ENCODE peak calls at places on chromosomes 12 and 14, in nine cellular contexts. W is AG04449, Y is adrenal gland, C is epithelial cell of esophagus, V is tibial nerve, B is PC-3, H is ascending aorta, Z is GM23338, L is astrocyte of the spinal cord. X is an unnamed sample.

GRCh38 chr12:83016226-83016835 is 329.6 kb downstream of the TMTC2 start:
- DNase-seq in Y (peak), H (no peak), C (peak), W (peak), B (peak), V (peak), L (peak), Z (no peak), X (no peak)

GRCh38 chr14:104282332-104283196 is 144.2 kb downstream of the KIF26A start:
- DNase-seq in Y (peak), Z (no peak), V (no peak), W (no peak), B (no peak), C (no peak), L (no peak), H (peak), X (no peak)

GRCh38 chr12:22856120-22856699 is 231.2 kb downstream of the ETNK1 start:
- DNase-seq in B (peak), C (peak), V (no peak), L (peak), W (peak), Z (peak), Y (no peak), H (no peak), X (no peak)

GRCh38 chr14:94024549-94024948 is 1.6 kb upstream of the OTUB2 start:
- DNase-seq in W (no peak), V (no peak), L (no peak), Z (no peak), B (no peak), H (no peak), C (no peak), Y (no peak), X (no peak)

GRCh38 chr12:68342966-68343365 is 10.8 kb upstream of the MDM1 start:
- DNase-seq in Z (no peak), L (no peak), V (no peak), B (no peak), W (no peak), H (no peak), C (no peak), Y (no peak), X (no peak)

GRCh38 chr14:89349196-89350008 is 67.6 kb downstream of the FOXN3 start:
- DNase-seq in Y (no peak), W (no peak), Z (peak), C (no peak), H (no peak), L (peak), V (no peak), B (no peak), X (peak)

GRCh38 chr14:64715628-64716412 is 11.6 kb downstream of the PLEKHG3 start:
- DNase-seq in H (peak), W (no peak), V (no peak), Z (peak), Y (no peak), B (no peak), L (peak), C (peak), X (peak)

GRCh38 chr14:58774531-58774930 is 136.8 kb downstream of the DACT1 start:
- DNase-seq in Z (no peak), H (no peak), L (no peak), Y (no peak), W (no peak), C (no peak), B (no peak), V (no peak), X (no peak)

GRCh38 chr14:101026341-101026740 is 122.8 kb upstream of the RTL1 start:
- DNase-seq in Y (peak), C (no peak), W (no peak), L (no peak), B (no peak), Z (no peak), V (no peak), H (no peak), X (no peak)

GRCh38 chr14:51873221-51873893 is 12.9 kb downstream of the GNG2 start:
- DNase-seq in B (peak), Z (no peak), C (peak), H (no peak), Y (no peak), L (peak), W (peak), V (no peak), X (no peak)

GRCh38 chr12:69529021-69529420 is 56.2 kb upstream of the CCT2 start:
- DNase-seq in Y (no peak), C (no peak), W (no peak), L (no peak), Z (no peak), H (no peak), V (no peak), B (no peak), X (no peak)

GRCh38 chr12:40898505-40898904 is 206.3 kb downstream of the CNTN1 start:
- DNase-seq in B (no peak), L (no peak), Z (no peak), W (no peak), V (no peak), C (no peak), Y (no peak), H (no peak), X (no peak)

GRCh38 chr14:106210650-106211049 is 684.3 kb downstream of the TMEM121 start:
- DNase-seq in B (no peak), W (no peak), V (no peak), H (no peak), Y (no peak), Z (no peak), C (no peak), L (no peak), X (no peak)

GRCh38 chr12:89307665-89308253 is 44.5 kb downstream of the DUSP6 start:
- DNase-seq in C (no peak), V (no peak), Y (no peak), Z (no peak), H (no peak), B (no peak), L (no peak), W (no peak), X (no peak)

GRCh38 chr14:102055181-102055901 is 31.5 kb downstream of the HSP90AA1 start:
- DNase-seq in L (peak), H (no peak), W (peak), B (no peak), C (peak), Y (no peak), Z (peak), V (no peak), X (no peak)

GRCh38 chr14:99203080-99203479 is 68.9 kb downstream of the BCL11B start:
- DNase-seq in B (no peak), W (no peak), V (no peak), C (no peak), Y (no peak), L (no peak), Z (no peak), H (no peak), X (no peak)

GRCh38 chr14:64501326-64502171 is 2.1 kb downstream of the ZBTB25 start:
- DNase-seq in V (peak), Y (peak), L (peak), H (peak), B (peak), W (no peak), C (peak), Z (no peak), X (no peak)

GRCh38 chr14:98682031-98682430 is 590.0 kb downstream of the BCL11B start:
- DNase-seq in Z (no peak), C (no peak), V (no peak), L (no peak), B (no peak), Y (no peak), W (no peak), H (no peak), X (no peak)

GRCh38 chr14:85093631-85094330 is 436.2 kb upstream of the FLRT2 start:
- DNase-seq in W (no peak), Z (no peak), V (no peak), Y (no peak), B (no peak), H (no peak), C (peak), L (peak), X (no peak)

GRCh38 chr14:99675381-99675835 is 8.7 kb upstream of the CYP46A1 start:
- DNase-seq in Z (no peak), Y (no peak), V (no peak), C (no peak), B (no peak), W (no peak), L (no peak), H (no peak), X (no peak)

DNA sequence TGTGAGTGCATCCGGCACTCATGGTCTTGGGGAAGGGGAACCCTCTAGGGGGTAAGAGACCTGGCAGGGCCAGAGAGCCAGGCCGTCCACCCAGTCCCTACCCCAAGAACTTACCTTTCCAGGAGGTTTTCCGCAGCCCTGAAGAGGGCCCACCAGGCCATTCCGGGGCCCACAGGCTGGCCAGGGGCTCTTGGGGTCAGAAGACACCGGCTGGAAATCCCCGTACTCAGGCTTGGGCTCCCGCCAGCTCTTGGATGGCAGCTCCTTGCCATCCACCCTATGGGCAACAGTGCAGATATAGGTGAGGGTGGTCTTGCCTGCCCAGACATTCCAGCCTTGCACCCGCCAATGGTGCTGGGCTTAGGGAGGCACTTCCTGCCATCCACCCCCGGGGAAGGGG is 34.6 kb downstream of the NCKAP5L start:
- DNase-seq in B (no peak), C (no peak), Y (no peak), Z (no peak), H (no peak), V (no peak), W (no peak), L (no peak), X (no peak)
- TF ChIP-seq CTCF in B (no peak), C (no peak), Y (no peak), Z (no peak), H (no peak), V (no peak), W (no peak), L (no peak), X (no peak)

DNA sequence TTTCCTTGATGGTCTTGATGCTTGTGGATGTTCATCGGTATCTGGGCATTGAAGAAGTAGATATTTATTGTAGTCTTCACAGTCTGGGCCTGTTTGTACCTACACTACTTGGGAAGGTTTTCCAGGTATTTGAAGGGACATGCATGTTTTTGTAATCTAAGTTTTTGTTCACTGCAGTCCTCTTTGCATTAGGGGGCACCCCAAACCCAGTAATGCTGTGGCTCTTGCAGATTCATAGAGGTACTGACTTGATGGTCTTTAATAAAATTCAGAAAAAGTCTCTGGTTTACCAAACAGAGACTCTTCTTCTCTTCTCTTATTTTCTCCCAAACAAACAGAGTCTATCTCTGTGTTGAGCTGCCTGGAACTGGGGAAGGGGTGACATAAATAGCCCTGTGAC is 150.9 kb upstream of the SLC16A7 start:
- DNase-seq in V (no peak), B (peak), W (no peak), L (peak), Y (peak), Z (no peak), H (no peak), C (peak), X (no peak)
- TF ChIP-seq CTCF in V (no peak), B (peak), W (peak), L (peak), Y (no peak), Z (peak), H (peak), C (peak), X (no peak)

GRCh38 chr14:66101662-66102061 is 384.5 kb upstream of the CCDC196 start:
- DNase-seq in H (no peak), V (no peak), L (no peak), Y (no peak), Z (no peak), B (no peak), C (no peak), W (no peak), X (no peak)
- TF ChIP-seq CTCF in H (no peak), V (no peak), L (no peak), Y (no peak), Z (no peak), B (no peak), C (no peak), W (no peak), X (no peak)

GRCh38 chr12:11765421-11765816 is 115.9 kb downstream of the ETV6 start:
- DNase-seq in V (no peak), Z (no peak), Y (no peak), W (no peak), H (no peak), C (no peak), B (no peak), L (peak), X (no peak)
- TF ChIP-seq CTCF in V (no peak), Z (no peak), Y (no peak), W (no peak), H (no peak), C (no peak), B (no peak), L (no peak), X (no peak)

GRCh38 chr12:106285993-106286392 is 16.5 kb upstream of the TCP11L2 start:
- DNase-seq in Y (no peak), H (no peak), B (no peak), C (no peak), V (no peak), Z (no peak), W (no peak), L (no peak), X (no peak)
- TF ChIP-seq CTCF in Y (no peak), H (no peak), B (no peak), C (no peak), V (no peak), Z (no peak), W (no peak), L (no peak), X (no peak)

X was measured in endothelial cell.